ENCODE peak calls at places on chromosomes 2 and 18, in six cellular contexts. Z is fibroblast of the conjunctiva; J is mucosa of gallbladder; R is NCI-H1105 treated with DMSO at 0.1 percent for 48 hours; B is activated T-cell treated with anti-CD3 and anti-CD28 coated beads, Interleukin-2, amount 50 U/mL, for 48 hours; L is fibroblast of pulmonary artery. G is an unnamed sample.

GRCh38 chr2:219632758-219633101 is 5.3 kb downstream of the SLC4A3 start:
- DNase-seq in B (no peak), L (no peak), Z (no peak), R (no peak), J (no peak), G (no peak)

GRCh38 chr2:131156452-131157149 is 51.5 kb downstream of the PLEKHB2 start:
- DNase-seq in Z (no peak), J (no peak), B (no peak), L (no peak), R (no peak), G (no peak)

GRCh38 chr2:156437876-156438410 is 1.8 kb downstream of the GPD2 start:
- DNase-seq in R (no peak), Z (no peak), B (no peak), J (no peak), L (no peak), G (no peak)

GRCh38 chr2:37854676-37855282 is 70.3 kb upstream of the RMDN2 start:
- DNase-seq in L (no peak), B (no peak), J (no peak), R (no peak), Z (no peak), G (no peak)

GRCh38 chr2:165863816-165864221 is 69.8 kb upstream of the GALNT3 start:
- DNase-seq in B (no peak), L (no peak), R (peak), Z (no peak), J (no peak), G (no peak)

GRCh38 chr2:8036366-8036765 is 645.5 kb upstream of the ID2 start:
- DNase-seq in B (no peak), R (no peak), Z (no peak), L (no peak), J (no peak), G (no peak)

GRCh38 chr18:35507623-35508022 is 9.9 kb upstream of the INO80C start:
- DNase-seq in J (no peak), L (no peak), R (no peak), Z (no peak), B (no peak), G (no peak)

GRCh38 chr18:52723456-52724065 is 383.6 kb downstream of the DCC start:
- DNase-seq in R (no peak), Z (no peak), J (no peak), B (no peak), L (no peak), G (no peak)

GRCh38 chr18:49625021-49625691 is 63.3 kb downstream of the LIPG start:
- DNase-seq in B (no peak), R (no peak), J (no peak), Z (no peak), L (no peak), G (no peak)

GRCh38 chr2:9234680-9235387 is 28.2 kb downstream of the ASAP2 start:
- DNase-seq in Z (no peak), L (peak), B (no peak), J (no peak), R (no peak), G (no peak)

GRCh38 chr18:47343291-47343690 is 91.8 kb upstream of the SKOR2 start:
- DNase-seq in Z (no peak), R (no peak), B (no peak), J (no peak), L (no peak), G (no peak)

GRCh38 chr2:108988796-108989713 is at the start of gene EDAR:
- DNase-seq in L (peak), J (peak), B (peak), Z (no peak), R (peak), G (no peak)

GRCh38 chr2:177545981-177546600 is 153.5 kb downstream of the AGPS start:
- DNase-seq in L (no peak), B (no peak), Z (no peak), J (no peak), R (peak), G (no peak)

GRCh38 chr2:96952976-96953610 is 33.3 kb downstream of the FAM178B start:
- DNase-seq in R (no peak), B (no peak), L (peak), Z (no peak), J (peak), G (no peak)

GRCh38 chr2:120845281-120845680 is 109.6 kb downstream of the GLI2 start:
- DNase-seq in B (no peak), L (peak), R (no peak), J (peak), Z (no peak), G (no peak)

GRCh38 chr2:240928476-240929363 is 22.6 kb downstream of the CROCC2 start:
- DNase-seq in Z (no peak), L (no peak), B (peak), R (no peak), J (no peak), G (no peak)